ENCODE peak calls at places on chromosome 14, in eight cellular contexts. G is upper lobe of left lung; C is HAP-1; W is iPS DF 6.9; X is endodermal cell; M is RWPE2; L is IMR-90; I is effector memory CD4-positive, alpha-beta T cell. O is an unnamed sample.

GRCh38 chr14:53190938-53191337 is 37.8 kb upstream of the DDHD1 start:
- DNase-seq in G (no peak), C (no peak), W (no peak), X (no peak), M (no peak), L (peak), I (no peak), O (no peak)

GRCh38 chr14:67541448-67542387 is 8.6 kb downstream of the PLEKHH1 start:
- DNase-seq in G (no peak), C (no peak), W (no peak), X (peak), M (no peak), L (no peak), I (no peak), O (peak)

GRCh38 chr14:90624228-90624627 is 192.0 kb downstream of the TTC7B start:
- DNase-seq in G (peak), C (no peak), W (no peak), X (no peak), M (peak), L (peak), I (no peak), O (no peak)

GRCh38 chr14:49512147-49512551 is 74.0 kb downstream of the RPS29 start:
- DNase-seq in G (no peak), C (no peak), W (no peak), X (no peak), M (peak), L (peak), I (no peak), O (no peak)

GRCh38 chr14:71300474-71301359 is 393.5 kb downstream of the PCNX1 start:
- DNase-seq in G (no peak), C (no peak), W (no peak), X (no peak), M (no peak), L (peak), I (no peak), O (no peak)

GRCh38 chr14:63088865-63089264 is 43.6 kb upstream of the KCNH5 start:
- DNase-seq in G (no peak), C (no peak), W (no peak), X (no peak), M (no peak), L (no peak), I (no peak), O (no peak)

GRCh38 chr14:33068626-33069025 is 129.9 kb downstream of the NPAS3 start:
- DNase-seq in G (no peak), C (no peak), W (no peak), X (no peak), M (no peak), L (no peak), I (no peak), O (no peak)

GRCh38 chr14:55609681-55610080 is 29.7 kb downstream of the KTN1 start:
- DNase-seq in G (no peak), C (peak), W (no peak), X (no peak), M (no peak), L (peak), I (no peak), O (peak)

GRCh38 chr14:76923422-76924362 is 97.5 kb downstream of the LRRC74A start:
- DNase-seq in G (no peak), C (no peak), W (no peak), X (peak), M (no peak), L (no peak), I (no peak), O (no peak)

GRCh38 chr14:102346645-102347044 is 16.0 kb downstream of the CINP start:
- DNase-seq in G (no peak), C (no peak), W (no peak), X (no peak), M (no peak), L (no peak), I (no peak), O (no peak)

GRCh38 chr14:102351023-102351422 is 11.7 kb downstream of the CINP start:
- DNase-seq in G (peak), C (no peak), W (no peak), X (no peak), M (no peak), L (no peak), I (no peak), O (no peak)

GRCh38 chr14:102345232-102345631 is 17.5 kb downstream of the CINP start:
- DNase-seq in G (no peak), C (no peak), W (no peak), X (no peak), M (no peak), L (no peak), I (no peak), O (no peak)

GRCh38 chr14:102352213-102352612 is 10.5 kb downstream of the CINP start:
- DNase-seq in G (no peak), C (no peak), W (no peak), X (no peak), M (no peak), L (no peak), I (no peak), O (no peak)

DNA sequence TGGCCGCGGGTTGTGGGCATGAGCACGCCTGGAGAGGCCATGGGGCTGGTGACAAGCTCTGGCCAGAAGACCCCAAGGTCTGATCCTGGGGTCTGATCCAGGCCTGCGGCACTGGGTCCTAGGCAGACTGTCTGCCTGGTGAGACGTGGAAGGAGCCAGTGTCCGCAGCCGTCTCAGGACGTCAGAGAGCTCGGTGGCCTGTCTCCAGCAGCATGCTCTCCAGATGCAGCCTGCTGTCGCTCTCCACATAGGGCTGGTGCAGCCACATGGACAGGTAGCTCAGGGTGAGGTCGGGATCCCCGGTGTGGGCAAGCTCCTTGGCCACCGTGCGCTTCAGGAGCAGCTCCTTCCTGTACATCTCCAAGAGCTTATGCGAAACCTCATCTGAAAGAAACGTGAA is 14.3 kb downstream of the CINP start:
- DNase-seq in G (no peak), C (no peak), W (no peak), X (no peak), M (no peak), L (no peak), I (no peak), O (no peak)
- H3K4me3 ChIP-seq in G (no peak), C (no peak), W (no peak), X (no peak), M (no peak), L (no peak), I (no peak), O (no peak)

GRCh38 chr14:92719890-92720323 is 28.5 kb downstream of the LGMN start:
- DNase-seq in G (no peak), C (no peak), W (no peak), X (no peak), M (no peak), L (no peak), I (no peak), O (no peak)
- H3K4me3 ChIP-seq in G (no peak), C (no peak), W (no peak), X (no peak), M (no peak), L (no peak), I (no peak), O (no peak)

DNA sequence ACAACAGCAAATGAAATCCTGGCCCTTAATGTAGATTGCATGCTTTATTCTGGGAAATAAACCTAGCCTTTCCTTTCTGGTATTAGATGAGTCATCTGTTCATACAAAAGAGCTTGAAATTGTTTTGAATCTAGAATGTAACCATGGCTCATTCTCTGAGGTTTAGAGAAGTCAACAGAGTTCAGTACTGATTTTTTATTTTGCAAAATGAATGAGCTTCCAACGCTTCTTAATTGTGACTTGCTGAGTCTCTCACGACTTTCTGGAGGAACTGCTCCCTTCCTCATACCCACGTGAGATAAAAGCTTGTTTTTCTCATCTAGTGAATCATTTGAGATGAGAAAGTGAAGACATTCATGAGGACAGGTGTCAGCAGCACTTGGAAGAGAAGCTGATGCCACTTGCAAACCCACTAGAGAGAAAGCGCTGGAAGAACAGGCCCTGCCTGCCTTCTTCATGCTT is 509.6 kb downstream of the VRK1 start:
- DNase-seq in G (no peak), C (no peak), W (no peak), X (no peak), M (no peak), L (no peak), I (no peak), O (no peak)
- H3K4me3 ChIP-seq in G (no peak), C (no peak), W (no peak), X (no peak), M (no peak), L (no peak), I (no peak), O (no peak)

GRCh38 chr14:22494486-22495135 is 94.4 kb downstream of the DAD1 start:
- DNase-seq in G (no peak), C (no peak), W (no peak), X (no peak), M (no peak), L (no peak), I (no peak), O (no peak)

GRCh38 chr14:22493143-22493542 is 95.9 kb downstream of the DAD1 start:
- DNase-seq in G (no peak), C (no peak), W (no peak), X (no peak), M (no peak), L (no peak), I (no peak), O (no peak)

GRCh38 chr14:22493753-22494152 is 95.3 kb downstream of the DAD1 start:
- DNase-seq in G (no peak), C (no peak), W (no peak), X (no peak), M (no peak), L (no peak), I (no peak), O (no peak)

GRCh38 chr14:22491683-22492483 is 97.1 kb downstream of the DAD1 start:
- DNase-seq in G (no peak), C (no peak), W (no peak), X (no peak), M (no peak), L (no peak), I (peak), O (no peak)

GRCh38 chr14:22492601-22493000 is 96.4 kb downstream of the DAD1 start:
- DNase-seq in G (no peak), C (no peak), W (no peak), X (no peak), M (no peak), L (no peak), I (no peak), O (no peak)
- H3K4me3 ChIP-seq in G (no peak), C (no peak), W (no peak), X (no peak), M (no peak), L (no peak), I (no peak), O (no peak)

GRCh38 chr14:38255673-38256357 is at the start of gene CLEC14A:
- DNase-seq in G (no peak), C (no peak), W (no peak), X (peak), M (no peak), L (no peak), I (no peak), O (peak)

GRCh38 chr14:38252066-38252710 is 3.7 kb downstream of the CLEC14A start:
- DNase-seq in G (no peak), C (no peak), W (no peak), X (no peak), M (no peak), L (no peak), I (no peak), O (no peak)

GRCh38 chr14:38256358-38256840 is 506 bp upstream of the CLEC14A start:
- DNase-seq in G (no peak), C (no peak), W (no peak), X (no peak), M (no peak), L (peak), I (no peak), O (peak)

GRCh38 chr14:38255408-38255672 is 553 bp downstream of the CLEC14A start:
- DNase-seq in G (no peak), C (no peak), W (no peak), X (peak), M (no peak), L (no peak), I (no peak), O (no peak)

DNA sequence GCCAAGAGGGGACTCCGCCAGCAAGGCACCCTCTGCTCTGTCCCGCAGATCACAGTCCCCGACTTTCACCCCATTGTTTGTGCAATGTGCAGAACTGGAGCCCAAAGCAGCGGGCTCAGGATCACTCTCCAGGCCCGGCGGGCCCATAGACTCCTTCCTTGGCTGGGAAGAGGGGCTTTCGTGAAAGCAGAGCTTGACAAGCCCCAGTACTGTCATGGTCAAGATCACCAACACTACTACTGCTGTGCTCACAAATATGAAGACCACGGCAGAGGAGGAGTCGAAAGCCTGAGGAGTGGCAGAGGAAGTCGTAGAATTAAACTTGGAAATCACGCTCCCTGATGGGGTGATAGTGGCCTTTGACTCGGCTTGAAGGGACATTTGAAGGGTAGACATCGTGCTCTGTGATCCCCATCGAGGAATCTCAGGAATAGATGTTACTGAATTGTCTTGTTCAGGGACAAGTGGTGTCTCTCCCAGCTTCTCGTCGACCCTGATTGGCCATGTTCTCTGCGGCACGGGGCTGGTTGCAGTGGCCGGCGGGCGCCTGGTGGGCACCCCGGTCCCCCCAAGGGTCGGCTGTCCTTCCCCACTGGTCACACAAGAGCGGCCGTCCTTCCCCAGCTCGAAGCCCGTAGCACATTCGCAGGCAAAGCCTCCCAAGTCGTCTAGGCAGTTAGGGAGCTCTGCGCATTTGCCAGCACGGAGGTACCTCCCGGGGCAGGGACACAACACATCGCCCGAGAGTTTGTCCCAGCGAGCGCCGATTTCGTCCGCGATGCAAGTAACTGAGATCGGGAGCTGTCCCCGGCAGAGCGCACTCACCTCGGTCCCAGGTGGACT is 1.1 kb downstream of the CLEC14A start:
- DNase-seq in G (no peak), C (no peak), W (no peak), X (no peak), M (no peak), L (no peak), I (no peak), O (peak)
- H3K4me3 ChIP-seq in G (peak), C (no peak), W (peak), X (peak), M (peak), L (peak), I (no peak), O (peak)

GRCh38 chr14:24369907-24370687 is 2.1 kb downstream of the NFATC4 start:
- DNase-seq in G (no peak), C (no peak), W (no peak), X (peak), M (peak), L (no peak), I (no peak), O (no peak)
- H3K4me3 ChIP-seq in G (no peak), C (no peak), W (no peak), X (no peak), M (no peak), L (no peak), I (no peak), O (no peak)

DNA sequence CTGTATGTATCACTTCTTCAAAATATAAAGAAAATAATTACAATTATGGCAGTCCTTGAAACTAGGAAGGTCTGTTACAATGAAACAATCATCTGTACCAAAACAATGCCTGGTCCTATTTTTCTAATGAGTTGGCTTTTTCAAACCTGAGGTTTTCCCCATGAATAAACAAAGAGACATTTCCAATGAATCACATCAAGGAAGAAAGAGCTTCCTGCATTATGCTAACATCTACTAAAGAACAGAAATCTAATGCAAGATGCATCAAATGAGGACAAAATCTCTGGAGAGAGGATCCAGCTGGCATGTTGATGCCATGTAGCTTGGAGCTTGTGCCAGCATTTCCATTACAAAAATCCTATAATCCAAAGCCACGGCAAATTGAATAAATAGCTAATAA is 29.3 kb downstream of the NIN start:
- DNase-seq in G (no peak), C (no peak), W (no peak), X (no peak), M (no peak), L (peak), I (no peak), O (no peak)
- H3K4me3 ChIP-seq in G (no peak), C (no peak), W (no peak), X (no peak), M (no peak), L (no peak), I (no peak), O (no peak)

O was measured in mesendoderm.